ENCODE peak calls at places on chromosomes 11 and 22, in four cellular contexts. One of them, this sample, is unnamed.

GRCh38 chr11:122599434-122599833 is 56.1 kb upstream of the UBASH3B start:
- DNase-seq in HFF-Myc: no peak
- DNase-seq in AG10803: no peak
- DNase-seq in endodermal cell: no peak
- DNase-seq in this sample: no peak

GRCh38 chr11:34358666-34359547 is 1.1 kb upstream of the ABTB2 start:
- DNase-seq in HFF-Myc: peak
- DNase-seq in AG10803: peak
- DNase-seq in endodermal cell: peak
- DNase-seq in this sample: peak

GRCh38 chr11:11349870-11350325 is 3.2 kb downstream of the CSNK2A3 start:
- DNase-seq in HFF-Myc: peak
- DNase-seq in AG10803: peak
- DNase-seq in endodermal cell: no peak
- DNase-seq in this sample: no peak

GRCh38 chr11:133134561-133135173 is 397.6 kb downstream of the OPCML start:
- DNase-seq in HFF-Myc: no peak
- DNase-seq in AG10803: peak
- DNase-seq in endodermal cell: peak
- DNase-seq in this sample: no peak

GRCh38 chr11:75031224-75031753 is 42.6 kb downstream of the NEU3 start:
- DNase-seq in HFF-Myc: peak
- DNase-seq in AG10803: peak
- DNase-seq in endodermal cell: no peak
- DNase-seq in this sample: no peak

GRCh38 chr22:30270841-30271240 is 4.2 kb upstream of the OSM start:
- DNase-seq in HFF-Myc: no peak
- DNase-seq in AG10803: no peak
- DNase-seq in endodermal cell: no peak
- DNase-seq in this sample: peak

GRCh38 chr11:28964811-28965210 is 856.6 kb downstream of the METTL15 start:
- DNase-seq in HFF-Myc: no peak
- DNase-seq in AG10803: peak
- DNase-seq in endodermal cell: no peak
- DNase-seq in this sample: no peak

GRCh38 chr11:116276051-116277044 is 496.4 kb downstream of the BUD13 start:
- DNase-seq in HFF-Myc: no peak
- DNase-seq in AG10803: peak
- DNase-seq in endodermal cell: peak
- DNase-seq in this sample: peak

GRCh38 chr11:18578975-18579598 is 9.4 kb downstream of the UEVLD start:
- DNase-seq in HFF-Myc: no peak
- DNase-seq in AG10803: no peak
- DNase-seq in endodermal cell: peak
- DNase-seq in this sample: no peak

GRCh38 chr11:68792400-68792955 is 41.2 kb upstream of the TESMIN start:
- DNase-seq in HFF-Myc: no peak
- DNase-seq in AG10803: no peak
- DNase-seq in endodermal cell: no peak
- DNase-seq in this sample: no peak

GRCh38 chr11:66183581-66184048 is 84.8 kb upstream of the RAB1B start:
- DNase-seq in HFF-Myc: no peak
- DNase-seq in AG10803: peak
- DNase-seq in endodermal cell: no peak
- DNase-seq in this sample: no peak

GRCh38 chr11:130631119-130631518 is 182.7 kb downstream of the ADAMTS15 start:
- DNase-seq in HFF-Myc: peak
- DNase-seq in AG10803: peak
- DNase-seq in endodermal cell: no peak
- DNase-seq in this sample: no peak

GRCh38 chr11:119337581-119338317 is 2.9 kb downstream of the C1QTNF5 start:
- DNase-seq in HFF-Myc: peak
- DNase-seq in AG10803: peak
- DNase-seq in endodermal cell: peak
- DNase-seq in this sample: no peak

GRCh38 chr11:120698918-120699317 is 187.4 kb downstream of the GRIK4 start:
- DNase-seq in HFF-Myc: no peak
- DNase-seq in AG10803: no peak
- DNase-seq in endodermal cell: no peak
- DNase-seq in this sample: no peak

GRCh38 chr11:8365542-8365941 is 101.9 kb upstream of the LMO1 start:
- DNase-seq in HFF-Myc: no peak
- DNase-seq in AG10803: no peak
- DNase-seq in endodermal cell: peak
- DNase-seq in this sample: no peak

DNA sequence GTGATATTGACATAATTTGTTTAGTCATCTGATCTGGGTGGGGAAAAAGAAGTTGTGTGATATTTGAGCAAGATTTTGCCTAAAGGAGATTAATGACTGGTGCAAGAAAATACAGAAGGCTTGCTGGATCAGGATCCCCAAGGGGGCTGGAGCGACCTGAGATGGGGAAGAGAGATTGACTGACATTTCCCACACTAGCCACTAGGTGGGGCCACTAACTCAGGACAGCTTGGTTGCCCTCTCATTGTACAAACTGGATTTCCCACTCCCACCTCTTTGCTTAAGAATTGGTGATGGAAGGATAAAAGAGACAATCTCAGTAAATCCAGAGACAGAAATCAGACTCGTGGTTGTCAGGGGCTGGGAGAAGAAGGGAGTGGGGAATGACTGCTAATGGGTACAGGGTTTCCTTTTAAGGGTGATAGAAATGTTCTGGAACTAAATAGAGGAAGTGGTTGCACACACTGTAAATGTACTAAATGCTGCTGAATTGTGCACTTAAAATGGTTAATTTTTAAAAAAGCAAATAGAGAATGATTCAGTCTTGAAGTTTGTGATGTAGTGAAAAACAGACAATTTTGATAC is 50.7 kb downstream of the CTTN start:
- DNase-seq in HFF-Myc: no peak
- DNase-seq in AG10803: no peak
- DNase-seq in endodermal cell: peak
- DNase-seq in this sample: no peak
- TF ChIP-seq CTCF in HFF-Myc: peak
- TF ChIP-seq CTCF in AG10803: peak
- TF ChIP-seq CTCF in endodermal cell: peak
- TF ChIP-seq CTCF in this sample: peak

DNA sequence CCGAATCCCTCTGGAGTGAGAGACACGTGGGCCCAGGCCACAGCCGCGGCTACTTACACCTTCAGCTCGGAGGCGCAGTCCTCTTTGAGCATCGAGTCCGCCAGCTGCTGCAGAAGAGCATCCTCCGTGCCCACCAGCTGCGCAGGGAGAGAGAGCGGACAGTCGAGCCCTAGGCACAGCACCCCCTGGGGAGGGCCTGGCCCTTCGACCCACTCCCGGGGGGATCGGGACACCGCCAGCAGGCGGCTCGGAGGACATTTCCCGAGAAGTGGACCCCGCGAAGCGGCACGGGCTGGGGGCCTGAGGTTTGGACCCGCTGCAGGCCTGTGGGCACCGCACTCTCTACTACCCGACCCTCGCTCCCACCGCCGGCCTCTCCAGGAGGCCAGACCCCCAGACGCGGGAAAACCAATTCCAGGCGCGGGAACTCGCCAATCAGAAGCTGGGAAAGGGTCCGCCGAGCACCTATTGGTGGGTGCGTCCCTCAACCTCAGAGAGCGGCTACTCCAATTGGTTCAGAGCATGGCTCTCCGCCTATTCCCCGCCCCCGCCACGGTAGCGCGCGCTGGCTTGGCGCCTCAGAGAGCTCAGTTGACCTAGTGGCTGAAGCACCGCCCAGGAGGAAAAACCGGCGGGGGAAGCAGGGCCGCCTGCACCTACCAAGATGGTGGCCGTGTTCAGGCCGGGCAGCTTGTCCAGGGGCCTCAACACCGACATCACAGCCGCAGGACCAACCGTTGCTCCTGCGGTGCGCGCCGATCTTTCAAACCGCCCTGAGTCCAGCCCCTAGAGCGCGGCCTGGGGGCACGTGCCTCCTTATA is at the start of gene CENPM:
- DNase-seq in HFF-Myc: peak
- DNase-seq in AG10803: peak
- DNase-seq in endodermal cell: peak
- DNase-seq in this sample: peak
- TF ChIP-seq CTCF in HFF-Myc: no peak
- TF ChIP-seq CTCF in AG10803: peak
- TF ChIP-seq CTCF in endodermal cell: peak
- TF ChIP-seq CTCF in this sample: no peak

GRCh38 chr22:25081409-25081824 is 118.2 kb upstream of the CRYBB3 start:
- DNase-seq in HFF-Myc: no peak
- DNase-seq in AG10803: no peak
- DNase-seq in endodermal cell: peak
- DNase-seq in this sample: no peak
- TF ChIP-seq CTCF in HFF-Myc: peak
- TF ChIP-seq CTCF in AG10803: peak
- TF ChIP-seq CTCF in endodermal cell: peak
- TF ChIP-seq CTCF in this sample: no peak

GRCh38 chr11:64314146-64314804 is 3.1 kb downstream of the TRMT112 start:
- DNase-seq in HFF-Myc: no peak
- DNase-seq in AG10803: no peak
- DNase-seq in endodermal cell: no peak
- DNase-seq in this sample: no peak
- TF ChIP-seq CTCF in HFF-Myc: peak
- TF ChIP-seq CTCF in AG10803: peak
- TF ChIP-seq CTCF in endodermal cell: peak
- TF ChIP-seq CTCF in this sample: no peak

This sample was measured in CD14-positive monocyte.